ENCODE peak calls at places on chromosomes 12 and 14, in eight cellular contexts. One of them, this sample, is unnamed.

GRCh38 chr14:70098257-70098809 is 90.4 kb downstream of the SLC8A3 start:
- DNase-seq in GM10248: no peak
- DNase-seq in esophagus muscularis mucosa: peak; percentile 70
- DNase-seq in H1: no peak
- DNase-seq in kidney epithelial cell: no peak
- DNase-seq in NB4: peak; percentile 1
- DNase-seq in nephron progenitor cell: no peak
- DNase-seq in astrocyte of the spinal cord: no peak
- DNase-seq in this sample: no peak

GRCh38 chr12:66903782-66904396 is 225.0 kb upstream of the GRIP1 start:
- DNase-seq in GM10248: no peak
- DNase-seq in esophagus muscularis mucosa: no peak
- DNase-seq in H1: no peak
- DNase-seq in kidney epithelial cell: no peak
- DNase-seq in NB4: no peak
- DNase-seq in nephron progenitor cell: no peak
- DNase-seq in astrocyte of the spinal cord: no peak
- DNase-seq in this sample: no peak

GRCh38 chr14:74425525-74426201 is 347 bp downstream of the SYNDIG1L start:
- DNase-seq in GM10248: peak; percentile 83
- DNase-seq in esophagus muscularis mucosa: no peak
- DNase-seq in H1: no peak
- DNase-seq in kidney epithelial cell: no peak
- DNase-seq in NB4: peak; percentile 33
- DNase-seq in nephron progenitor cell: peak; percentile 94
- DNase-seq in astrocyte of the spinal cord: no peak
- DNase-seq in this sample: no peak

GRCh38 chr12:95017482-95017881 is 14.0 kb upstream of the NDUFA12 start:
- DNase-seq in GM10248: no peak
- DNase-seq in esophagus muscularis mucosa: no peak
- DNase-seq in H1: no peak
- DNase-seq in kidney epithelial cell: no peak
- DNase-seq in NB4: no peak
- DNase-seq in nephron progenitor cell: no peak
- DNase-seq in astrocyte of the spinal cord: no peak
- DNase-seq in this sample: no peak

GRCh38 chr12:111404362-111405148 is 1.2 kb upstream of the SH2B3 start:
- DNase-seq in GM10248: peak; percentile 59
- DNase-seq in esophagus muscularis mucosa: no peak
- DNase-seq in H1: no peak
- DNase-seq in kidney epithelial cell: no peak
- DNase-seq in NB4: peak; percentile 87
- DNase-seq in nephron progenitor cell: peak; percentile 33
- DNase-seq in astrocyte of the spinal cord: no peak
- DNase-seq in this sample: no peak

GRCh38 chr14:98701377-98701776 is 570.6 kb downstream of the BCL11B start:
- DNase-seq in GM10248: no peak
- DNase-seq in esophagus muscularis mucosa: peak; percentile 70
- DNase-seq in H1: no peak
- DNase-seq in kidney epithelial cell: no peak
- DNase-seq in NB4: no peak
- DNase-seq in nephron progenitor cell: no peak
- DNase-seq in astrocyte of the spinal cord: no peak
- DNase-seq in this sample: no peak

GRCh38 chr12:1666685-1667162 is 24.1 kb upstream of the ADIPOR2 start:
- DNase-seq in GM10248: no peak
- DNase-seq in esophagus muscularis mucosa: no peak
- DNase-seq in H1: no peak
- DNase-seq in kidney epithelial cell: no peak
- DNase-seq in NB4: peak; percentile 77
- DNase-seq in nephron progenitor cell: no peak
- DNase-seq in astrocyte of the spinal cord: no peak
- DNase-seq in this sample: no peak

GRCh38 chr12:122869207-122869973 is 26.5 kb downstream of the VPS37B start:
- DNase-seq in GM10248: no peak
- DNase-seq in esophagus muscularis mucosa: no peak
- DNase-seq in H1: no peak
- DNase-seq in kidney epithelial cell: no peak
- DNase-seq in NB4: no peak
- DNase-seq in nephron progenitor cell: no peak
- DNase-seq in astrocyte of the spinal cord: no peak
- DNase-seq in this sample: no peak

GRCh38 chr12:52067081-52067374 is 2.8 kb upstream of the ATG101 start:
- DNase-seq in GM10248: no peak
- DNase-seq in esophagus muscularis mucosa: no peak
- DNase-seq in H1: no peak
- DNase-seq in kidney epithelial cell: no peak
- DNase-seq in NB4: no peak
- DNase-seq in nephron progenitor cell: no peak
- DNase-seq in astrocyte of the spinal cord: no peak
- DNase-seq in this sample: no peak

GRCh38 chr12:43749016-43749415 is 9.6 kb downstream of the PUS7L start:
- DNase-seq in GM10248: no peak
- DNase-seq in esophagus muscularis mucosa: no peak
- DNase-seq in H1: no peak
- DNase-seq in kidney epithelial cell: no peak
- DNase-seq in NB4: no peak
- DNase-seq in nephron progenitor cell: no peak
- DNase-seq in astrocyte of the spinal cord: no peak
- DNase-seq in this sample: no peak

GRCh38 chr14:53327716-53328115 is 174.6 kb upstream of the DDHD1 start:
- DNase-seq in GM10248: no peak
- DNase-seq in esophagus muscularis mucosa: no peak
- DNase-seq in H1: no peak
- DNase-seq in kidney epithelial cell: peak; percentile 23
- DNase-seq in NB4: no peak
- DNase-seq in nephron progenitor cell: no peak
- DNase-seq in astrocyte of the spinal cord: peak; percentile 67
- DNase-seq in this sample: no peak

GRCh38 chr14:41605550-41606248 is 977 bp upstream of the LRFN5 start:
- DNase-seq in GM10248: no peak
- DNase-seq in esophagus muscularis mucosa: no peak
- DNase-seq in H1: no peak
- DNase-seq in kidney epithelial cell: no peak
- DNase-seq in NB4: no peak
- DNase-seq in nephron progenitor cell: peak; percentile 53
- DNase-seq in astrocyte of the spinal cord: peak; percentile 60
- DNase-seq in this sample: no peak

GRCh38 chr12:3607039-3607719 is 116.2 kb downstream of the PRMT8 start:
- DNase-seq in GM10248: no peak
- DNase-seq in esophagus muscularis mucosa: no peak
- DNase-seq in H1: no peak
- DNase-seq in kidney epithelial cell: no peak
- DNase-seq in NB4: peak; percentile 10
- DNase-seq in nephron progenitor cell: no peak
- DNase-seq in astrocyte of the spinal cord: no peak
- DNase-seq in this sample: no peak

GRCh38 chr12:111685322-111685810 is 390 bp downstream of the BRAP start:
- DNase-seq in GM10248: peak; percentile 34
- DNase-seq in esophagus muscularis mucosa: no peak
- DNase-seq in H1: no peak
- DNase-seq in kidney epithelial cell: no peak
- DNase-seq in NB4: peak; percentile 39
- DNase-seq in nephron progenitor cell: no peak
- DNase-seq in astrocyte of the spinal cord: peak; percentile 21
- DNase-seq in this sample: no peak

GRCh38 chr14:24351517-24351916 is 11.7 kb upstream of the RIPK3 start:
- DNase-seq in GM10248: no peak
- DNase-seq in esophagus muscularis mucosa: no peak
- DNase-seq in H1: no peak
- DNase-seq in kidney epithelial cell: no peak
- DNase-seq in NB4: no peak
- DNase-seq in nephron progenitor cell: no peak
- DNase-seq in astrocyte of the spinal cord: no peak
- DNase-seq in this sample: no peak

GRCh38 chr14:85856430-85856829 is 326.5 kb downstream of the FLRT2 start:
- DNase-seq in GM10248: no peak
- DNase-seq in esophagus muscularis mucosa: no peak
- DNase-seq in H1: no peak
- DNase-seq in kidney epithelial cell: no peak
- DNase-seq in NB4: no peak
- DNase-seq in nephron progenitor cell: no peak
- DNase-seq in astrocyte of the spinal cord: no peak
- DNase-seq in this sample: no peak

GRCh38 chr14:28952707-28953106 is 186.1 kb downstream of the FOXG1 start:
- DNase-seq in GM10248: no peak
- DNase-seq in esophagus muscularis mucosa: no peak
- DNase-seq in H1: no peak
- DNase-seq in kidney epithelial cell: no peak
- DNase-seq in NB4: no peak
- DNase-seq in nephron progenitor cell: no peak
- DNase-seq in astrocyte of the spinal cord: no peak
- DNase-seq in this sample: no peak

GRCh38 chr14:63266106-63266505 is 52.6 kb downstream of the GPHB5 start:
- DNase-seq in GM10248: no peak
- DNase-seq in esophagus muscularis mucosa: no peak
- DNase-seq in H1: peak; percentile 10
- DNase-seq in kidney epithelial cell: no peak
- DNase-seq in NB4: no peak
- DNase-seq in nephron progenitor cell: no peak
- DNase-seq in astrocyte of the spinal cord: no peak
- DNase-seq in this sample: no peak
- TF ChIP-seq CTCF in GM10248: no peak
- TF ChIP-seq CTCF in esophagus muscularis mucosa: no peak
- TF ChIP-seq CTCF in H1: no peak
- TF ChIP-seq CTCF in kidney epithelial cell: no peak
- TF ChIP-seq CTCF in NB4: no peak
- TF ChIP-seq CTCF in nephron progenitor cell: no peak
- TF ChIP-seq CTCF in astrocyte of the spinal cord: no peak
- TF ChIP-seq CTCF in this sample: no peak

DNA sequence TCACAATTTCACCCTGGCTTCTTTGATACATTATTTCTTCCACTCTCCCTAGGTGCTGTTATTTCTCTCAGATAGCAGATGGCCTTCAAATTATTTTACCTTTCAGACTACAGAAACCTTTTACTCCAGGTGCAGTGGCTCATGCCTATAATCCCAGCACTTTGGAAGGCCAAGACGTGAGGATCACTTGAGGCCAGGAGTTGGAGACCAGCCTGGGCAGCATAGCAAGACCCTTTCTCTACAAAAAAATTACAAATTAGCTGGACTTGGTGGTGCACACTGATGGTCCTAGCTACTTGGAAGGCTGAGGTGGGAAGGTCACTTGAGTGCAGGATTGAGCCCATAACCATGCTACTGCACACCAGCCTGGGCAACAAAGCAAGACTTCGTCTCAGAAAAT is 23.1 kb downstream of the SLC7A7 start:
- DNase-seq in GM10248: no peak
- DNase-seq in esophagus muscularis mucosa: no peak
- DNase-seq in H1: no peak
- DNase-seq in kidney epithelial cell: no peak
- DNase-seq in NB4: no peak
- DNase-seq in nephron progenitor cell: no peak
- DNase-seq in astrocyte of the spinal cord: no peak
- DNase-seq in this sample: no peak
- TF ChIP-seq CTCF in GM10248: no peak
- TF ChIP-seq CTCF in esophagus muscularis mucosa: no peak
- TF ChIP-seq CTCF in H1: no peak
- TF ChIP-seq CTCF in kidney epithelial cell: no peak
- TF ChIP-seq CTCF in NB4: no peak
- TF ChIP-seq CTCF in nephron progenitor cell: no peak
- TF ChIP-seq CTCF in astrocyte of the spinal cord: no peak
- TF ChIP-seq CTCF in this sample: no peak

DNA sequence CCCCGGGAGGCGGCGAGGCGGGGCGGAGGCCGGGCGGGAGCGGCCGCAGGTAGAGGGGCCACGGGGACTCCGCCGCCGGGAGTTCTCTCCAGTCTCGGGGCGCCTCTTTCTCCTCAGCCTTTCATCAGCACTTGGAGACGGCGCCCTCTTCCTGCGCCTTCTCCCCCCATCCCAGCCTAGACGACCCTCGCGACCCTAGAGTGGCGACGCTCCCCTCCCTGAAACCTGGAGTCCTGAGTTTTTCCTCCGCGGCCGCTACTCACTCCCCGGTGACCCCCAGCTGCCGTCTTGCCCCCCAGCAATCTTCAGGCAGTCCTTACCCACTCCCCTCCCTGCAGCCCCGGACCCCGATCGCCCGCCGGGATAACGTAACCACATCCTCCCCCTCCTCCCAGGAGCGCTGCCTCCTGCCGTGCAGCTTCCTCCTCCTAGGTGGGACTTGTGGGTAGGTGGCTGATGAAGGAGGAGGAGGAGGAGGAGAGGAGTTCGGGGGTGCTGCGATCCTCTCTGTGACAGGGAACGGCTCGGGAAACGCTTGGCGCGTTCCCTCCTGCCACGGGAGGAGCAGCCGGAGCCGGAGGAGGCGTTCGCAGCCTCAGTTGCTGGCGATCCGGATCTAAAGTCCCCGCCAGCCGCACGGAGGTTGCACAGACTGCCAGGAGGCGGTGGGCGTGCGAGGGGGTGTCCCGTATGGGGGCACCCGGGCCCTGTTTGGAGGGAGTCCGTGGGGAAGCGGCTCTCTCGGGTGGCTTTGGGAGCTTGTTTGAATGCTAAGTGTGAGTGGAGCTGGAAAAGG is 889 bp downstream of the PLEKHA5 start:
- DNase-seq in GM10248: peak; percentile 22
- DNase-seq in esophagus muscularis mucosa: no peak
- DNase-seq in H1: no peak
- DNase-seq in kidney epithelial cell: no peak
- DNase-seq in NB4: peak; percentile 62
- DNase-seq in nephron progenitor cell: peak; percentile 54
- DNase-seq in astrocyte of the spinal cord: peak; percentile 45
- DNase-seq in this sample: no peak
- TF ChIP-seq CTCF in GM10248: no peak
- TF ChIP-seq CTCF in esophagus muscularis mucosa: no peak
- TF ChIP-seq CTCF in H1: no peak
- TF ChIP-seq CTCF in kidney epithelial cell: no peak
- TF ChIP-seq CTCF in NB4: no peak
- TF ChIP-seq CTCF in nephron progenitor cell: no peak
- TF ChIP-seq CTCF in astrocyte of the spinal cord: no peak
- TF ChIP-seq CTCF in this sample: no peak

GRCh38 chr12:116915326-116915725 is 4.6 kb downstream of the FBXW8 start:
- DNase-seq in GM10248: no peak
- DNase-seq in esophagus muscularis mucosa: no peak
- DNase-seq in H1: no peak
- DNase-seq in kidney epithelial cell: no peak
- DNase-seq in NB4: no peak
- DNase-seq in nephron progenitor cell: no peak
- DNase-seq in astrocyte of the spinal cord: no peak
- DNase-seq in this sample: no peak

GRCh38 chr12:116916122-116916521 is 5.4 kb downstream of the FBXW8 start:
- DNase-seq in GM10248: no peak
- DNase-seq in esophagus muscularis mucosa: no peak
- DNase-seq in H1: no peak
- DNase-seq in kidney epithelial cell: no peak
- DNase-seq in NB4: peak; percentile 32
- DNase-seq in nephron progenitor cell: no peak
- DNase-seq in astrocyte of the spinal cord: peak; percentile 35
- DNase-seq in this sample: no peak

GRCh38 chr12:116918464-116918863 is 7.7 kb downstream of the FBXW8 start:
- DNase-seq in GM10248: no peak
- DNase-seq in esophagus muscularis mucosa: no peak
- DNase-seq in H1: no peak
- DNase-seq in kidney epithelial cell: no peak
- DNase-seq in NB4: peak; percentile 64
- DNase-seq in nephron progenitor cell: no peak
- DNase-seq in astrocyte of the spinal cord: no peak
- DNase-seq in this sample: no peak

GRCh38 chr12:116919247-116919671 is 8.5 kb downstream of the FBXW8 start:
- DNase-seq in GM10248: no peak
- DNase-seq in esophagus muscularis mucosa: no peak
- DNase-seq in H1: no peak
- DNase-seq in kidney epithelial cell: no peak
- DNase-seq in NB4: peak; percentile 94
- DNase-seq in nephron progenitor cell: no peak
- DNase-seq in astrocyte of the spinal cord: no peak
- DNase-seq in this sample: no peak

GRCh38 chr12:116916714-116917114 is 6.0 kb downstream of the FBXW8 start:
- DNase-seq in GM10248: peak; percentile 38
- DNase-seq in esophagus muscularis mucosa: no peak
- DNase-seq in H1: no peak
- DNase-seq in kidney epithelial cell: peak; percentile 88
- DNase-seq in NB4: peak; percentile 95
- DNase-seq in nephron progenitor cell: no peak
- DNase-seq in astrocyte of the spinal cord: peak; percentile 83
- DNase-seq in this sample: no peak
- TF ChIP-seq CTCF in GM10248: no peak
- TF ChIP-seq CTCF in esophagus muscularis mucosa: no peak
- TF ChIP-seq CTCF in H1: peak; percentile 3
- TF ChIP-seq CTCF in kidney epithelial cell: peak; percentile 52
- TF ChIP-seq CTCF in NB4: peak; percentile 67
- TF ChIP-seq CTCF in nephron progenitor cell: no peak
- TF ChIP-seq CTCF in astrocyte of the spinal cord: peak; percentile 40
- TF ChIP-seq CTCF in this sample: no peak

This sample was measured in osteocyte.